ENCODE peak calls at places on chromosomes 13 and 19, in nine cellular contexts. One of them, this sample, is unnamed.

GRCh38 chr19:1618157-1619093 is 13.2 kb upstream of the UQCR11 start:
- DNase-seq in posterior cingulate gyrus: peak; percentile 16
- DNase-seq in D341Med: peak; percentile 84
- DNase-seq in breast epithelium: no peak
- DNase-seq in psoas muscle: no peak
- DNase-seq in nephron progenitor cell: no peak
- DNase-seq in hepatic stellate cell: peak; percentile 67
- DNase-seq in SW 1271: peak; percentile 39
- DNase-seq in esophagus squamous epithelium: no peak
- DNase-seq in this sample: no peak

GRCh38 chr13:85828094-85828684 is 29.0 kb upstream of the SLITRK6 start:
- DNase-seq in SW 1271: peak; percentile 24
- DNase-seq in D341Med: peak; percentile 13
- DNase-seq in breast epithelium: no peak
- DNase-seq in psoas muscle: no peak
- DNase-seq in nephron progenitor cell: no peak
- DNase-seq in posterior cingulate gyrus: no peak
- DNase-seq in esophagus squamous epithelium: no peak
- DNase-seq in hepatic stellate cell: peak; percentile 1
- DNase-seq in this sample: no peak

GRCh38 chr13:83941669-83942335 is 59.5 kb upstream of the SLITRK1 start:
- DNase-seq in D341Med: no peak
- DNase-seq in breast epithelium: no peak
- DNase-seq in posterior cingulate gyrus: no peak
- DNase-seq in esophagus squamous epithelium: no peak
- DNase-seq in SW 1271: no peak
- DNase-seq in nephron progenitor cell: no peak
- DNase-seq in psoas muscle: no peak
- DNase-seq in hepatic stellate cell: no peak
- DNase-seq in this sample: no peak

GRCh38 chr19:45922281-45922680 is 7.7 kb upstream of the NANOS2 start:
- DNase-seq in hepatic stellate cell: no peak
- DNase-seq in nephron progenitor cell: no peak
- DNase-seq in breast epithelium: no peak
- DNase-seq in D341Med: peak; percentile 36
- DNase-seq in psoas muscle: peak; percentile 31
- DNase-seq in posterior cingulate gyrus: no peak
- DNase-seq in SW 1271: no peak
- DNase-seq in esophagus squamous epithelium: no peak
- DNase-seq in this sample: no peak

GRCh38 chr13:22128413-22129198 is 457.7 kb downstream of the FGF9 start:
- DNase-seq in esophagus squamous epithelium: no peak
- DNase-seq in SW 1271: no peak
- DNase-seq in posterior cingulate gyrus: no peak
- DNase-seq in D341Med: no peak
- DNase-seq in psoas muscle: no peak
- DNase-seq in nephron progenitor cell: no peak
- DNase-seq in hepatic stellate cell: no peak
- DNase-seq in breast epithelium: no peak
- DNase-seq in this sample: no peak

GRCh38 chr13:47929156-47929555 is 71.9 kb downstream of the SUCLA2 start:
- DNase-seq in nephron progenitor cell: no peak
- DNase-seq in SW 1271: no peak
- DNase-seq in D341Med: no peak
- DNase-seq in hepatic stellate cell: no peak
- DNase-seq in esophagus squamous epithelium: no peak
- DNase-seq in breast epithelium: no peak
- DNase-seq in posterior cingulate gyrus: no peak
- DNase-seq in psoas muscle: no peak
- DNase-seq in this sample: no peak

GRCh38 chr19:29999490-29999889 is 57.5 kb downstream of the URI1 start:
- DNase-seq in esophagus squamous epithelium: no peak
- DNase-seq in breast epithelium: no peak
- DNase-seq in D341Med: no peak
- DNase-seq in posterior cingulate gyrus: no peak
- DNase-seq in hepatic stellate cell: no peak
- DNase-seq in SW 1271: no peak
- DNase-seq in nephron progenitor cell: no peak
- DNase-seq in psoas muscle: no peak
- DNase-seq in this sample: no peak

GRCh38 chr19:4083677-4084546 is 17.2 kb upstream of the ZBTB7A start:
- DNase-seq in nephron progenitor cell: no peak
- DNase-seq in posterior cingulate gyrus: no peak
- DNase-seq in D341Med: no peak
- DNase-seq in hepatic stellate cell: no peak
- DNase-seq in breast epithelium: peak; percentile 78
- DNase-seq in psoas muscle: peak; percentile 56
- DNase-seq in esophagus squamous epithelium: no peak
- DNase-seq in SW 1271: no peak
- DNase-seq in this sample: no peak

GRCh38 chr19:34975056-34975455 is 11.0 kb upstream of the ZNF792 start:
- DNase-seq in nephron progenitor cell: no peak
- DNase-seq in hepatic stellate cell: no peak
- DNase-seq in psoas muscle: no peak
- DNase-seq in posterior cingulate gyrus: no peak
- DNase-seq in esophagus squamous epithelium: no peak
- DNase-seq in breast epithelium: no peak
- DNase-seq in SW 1271: no peak
- DNase-seq in D341Med: no peak
- DNase-seq in this sample: no peak

GRCh38 chr19:45186509-45187334 is 8.1 kb downstream of the BLOC1S3 start:
- DNase-seq in nephron progenitor cell: no peak
- DNase-seq in esophagus squamous epithelium: no peak
- DNase-seq in breast epithelium: no peak
- DNase-seq in SW 1271: no peak
- DNase-seq in posterior cingulate gyrus: no peak
- DNase-seq in D341Med: no peak
- DNase-seq in hepatic stellate cell: peak; percentile 65
- DNase-seq in psoas muscle: no peak
- DNase-seq in this sample: no peak

GRCh38 chr13:20828540-20829364 is 55.0 kb upstream of the EEF1AKMT1 start:
- DNase-seq in nephron progenitor cell: peak; percentile 16
- DNase-seq in psoas muscle: no peak
- DNase-seq in breast epithelium: no peak
- DNase-seq in esophagus squamous epithelium: no peak
- DNase-seq in hepatic stellate cell: peak; percentile 7
- DNase-seq in SW 1271: peak; percentile 46
- DNase-seq in D341Med: no peak
- DNase-seq in posterior cingulate gyrus: no peak
- DNase-seq in this sample: no peak

GRCh38 chr19:4075373-4075772 is 8.7 kb upstream of the ZBTB7A start:
- DNase-seq in hepatic stellate cell: no peak
- DNase-seq in nephron progenitor cell: no peak
- DNase-seq in SW 1271: no peak
- DNase-seq in D341Med: no peak
- DNase-seq in esophagus squamous epithelium: no peak
- DNase-seq in posterior cingulate gyrus: no peak
- DNase-seq in breast epithelium: no peak
- DNase-seq in psoas muscle: peak; percentile 50
- DNase-seq in this sample: no peak

GRCh38 chr19:46023311-46023779 is 492 bp upstream of the PGLYRP1 start:
- DNase-seq in nephron progenitor cell: no peak
- DNase-seq in breast epithelium: no peak
- DNase-seq in SW 1271: no peak
- DNase-seq in psoas muscle: no peak
- DNase-seq in posterior cingulate gyrus: no peak
- DNase-seq in D341Med: no peak
- DNase-seq in hepatic stellate cell: no peak
- DNase-seq in esophagus squamous epithelium: no peak
- DNase-seq in this sample: no peak

GRCh38 chr19:18588611-18589379 is at the start of gene REX1BD:
- DNase-seq in hepatic stellate cell: peak; percentile 83
- DNase-seq in posterior cingulate gyrus: peak; percentile 80
- DNase-seq in D341Med: peak; percentile 91
- DNase-seq in breast epithelium: peak; percentile 73
- DNase-seq in psoas muscle: peak; percentile 94
- DNase-seq in nephron progenitor cell: peak; percentile 90
- DNase-seq in SW 1271: peak; percentile 70
- DNase-seq in esophagus squamous epithelium: no peak
- DNase-seq in this sample: peak; percentile 92

GRCh38 chr13:94947392-94947791 is 235.0 kb upstream of the SOX21 start:
- DNase-seq in breast epithelium: no peak
- DNase-seq in psoas muscle: no peak
- DNase-seq in esophagus squamous epithelium: no peak
- DNase-seq in D341Med: no peak
- DNase-seq in hepatic stellate cell: no peak
- DNase-seq in posterior cingulate gyrus: no peak
- DNase-seq in nephron progenitor cell: no peak
- DNase-seq in SW 1271: no peak
- DNase-seq in this sample: no peak

GRCh38 chr19:10021863-10022262 is 8.6 kb downstream of the RDH8 start:
- DNase-seq in psoas muscle: no peak
- DNase-seq in D341Med: no peak
- DNase-seq in nephron progenitor cell: no peak
- DNase-seq in hepatic stellate cell: no peak
- DNase-seq in breast epithelium: no peak
- DNase-seq in SW 1271: no peak
- DNase-seq in esophagus squamous epithelium: no peak
- DNase-seq in posterior cingulate gyrus: no peak
- DNase-seq in this sample: no peak

GRCh38 chr19:49145485-49146407 is 9.4 kb downstream of the HRC start:
- DNase-seq in hepatic stellate cell: peak; percentile 86
- DNase-seq in posterior cingulate gyrus: peak; percentile 84
- DNase-seq in D341Med: peak; percentile 83
- DNase-seq in nephron progenitor cell: peak; percentile 94
- DNase-seq in breast epithelium: peak; percentile 77
- DNase-seq in esophagus squamous epithelium: no peak
- DNase-seq in SW 1271: peak; percentile 46
- DNase-seq in psoas muscle: peak; percentile 90
- DNase-seq in this sample: no peak

GRCh38 chr13:60267498-60268202 is 103.9 kb upstream of the DIAPH3 start:
- DNase-seq in SW 1271: no peak
- DNase-seq in psoas muscle: no peak
- DNase-seq in nephron progenitor cell: peak; percentile 20
- DNase-seq in breast epithelium: no peak
- DNase-seq in posterior cingulate gyrus: no peak
- DNase-seq in hepatic stellate cell: no peak
- DNase-seq in D341Med: no peak
- DNase-seq in esophagus squamous epithelium: no peak
- DNase-seq in this sample: no peak

GRCh38 chr19:39083599-39083982 is 577 bp upstream of the ACP7 start:
- DNase-seq in breast epithelium: no peak
- DNase-seq in esophagus squamous epithelium: no peak
- DNase-seq in psoas muscle: no peak
- DNase-seq in nephron progenitor cell: no peak
- DNase-seq in D341Med: peak; percentile 29
- DNase-seq in hepatic stellate cell: no peak
- DNase-seq in posterior cingulate gyrus: no peak
- DNase-seq in SW 1271: no peak
- DNase-seq in this sample: no peak

GRCh38 chr19:6811906-6812305 is 39.4 kb downstream of the VAV1 start:
- DNase-seq in posterior cingulate gyrus: no peak
- DNase-seq in hepatic stellate cell: peak; percentile 28
- DNase-seq in breast epithelium: no peak
- DNase-seq in D341Med: peak; percentile 71
- DNase-seq in SW 1271: peak; percentile 77
- DNase-seq in nephron progenitor cell: no peak
- DNase-seq in psoas muscle: no peak
- DNase-seq in esophagus squamous epithelium: no peak
- DNase-seq in this sample: no peak